ENCODE peak calls at places on chromosomes 7 and 10, in six cellular contexts. Q is A549, Y is HepG2, J is GM12878, C is K562, T is upper lobe of left lung. M is an unnamed sample. For H3K9me3, the result is how much of the 10 kb centered on the place peaks cover.

GRCh38 chr7:98324782-98325181 is 43.3 kb downstream of the BRI3 start:
- ATAC-seq in J (no peak), C (no peak), Q (no peak), Y (no peak), T (no peak), M (no peak)

GRCh38 chr7:106313456-106313891 is 28.7 kb upstream of the NAMPT start:
- ATAC-seq in Y (no peak), J (peak), T (no peak), Q (peak), C (no peak), M (no peak)

GRCh38 chr10:6173203-6173602 is 29.5 kb upstream of the PFKFB3 start:
- ATAC-seq in J (peak), C (peak), Q (peak), T (no peak), Y (peak), M (no peak)

GRCh38 chr7:148921189-148921588 is 37.1 kb upstream of the EZH2 start:
- ATAC-seq in J (no peak), Q (peak), Y (no peak), C (no peak), T (no peak), M (no peak)

GRCh38 chr10:18158698-18159342 is 18.6 kb downstream of the CACNB2 start:
- ATAC-seq in J (no peak), Q (no peak), C (no peak), T (no peak), Y (no peak), M (peak)

GRCh38 chr10:17883621-17884020 is 68.1 kb upstream of the SLC39A12 start:
- ATAC-seq in C (no peak), J (no peak), T (no peak), Y (no peak), Q (no peak), M (no peak)

GRCh38 chr10:10976652-10977051 is 41.0 kb upstream of the CELF2 start:
- ATAC-seq in Q (no peak), Y (no peak), C (no peak), J (no peak), T (no peak), M (no peak)

GRCh38 chr10:21349912-21350286 is 175.6 kb downstream of the SKIDA1 start:
- ATAC-seq in T (no peak), Y (no peak), Q (peak), J (no peak), C (no peak), M (no peak)

GRCh38 chr7:74579800-74580685 is 77.5 kb upstream of the GTF2I start:
- ATAC-seq in Q (peak), Y (peak), T (peak), C (no peak), J (no peak), M (peak)

GRCh38 chr10:27844223-27844622 is 98.6 kb upstream of the MKX start:
- ATAC-seq in J (no peak), T (no peak), Q (no peak), Y (no peak), C (no peak), M (peak)

GRCh38 chr10:21746118-21746517 is 212.1 kb downstream of the MLLT10 start:
- ATAC-seq in Q (no peak), T (no peak), J (no peak), Y (no peak), C (peak), M (no peak)

GRCh38 chr10:99621454-99622246 is 1.4 kb upstream of the SLC25A28 start:
- ATAC-seq in Q (peak), T (no peak), Y (no peak), J (no peak), C (no peak), M (peak)

GRCh38 chr7:98289333-98289875 is 7.9 kb downstream of the BRI3 start:
- ATAC-seq in J (no peak), Q (no peak), C (peak), Y (no peak), T (no peak), M (no peak)

GRCh38 chr7:42105541-42106349 is 131.3 kb downstream of the GLI3 start:
- ATAC-seq in C (no peak), T (no peak), Q (no peak), J (no peak), Y (no peak), M (peak)

GRCh38 chr7:96410440-96410839 is 88.5 kb upstream of the SLC25A13 start:
- ATAC-seq in J (no peak), Q (no peak), T (no peak), Y (no peak), C (no peak), M (no peak)

GRCh38 chr10:89574348-89574747 is 39.0 kb upstream of the SLC16A12 start:
- ATAC-seq in J (no peak), Q (no peak), C (no peak), Y (no peak), T (no peak), M (no peak)

GRCh38 chr10:48478469-48478868 is 126.4 kb downstream of the ARHGAP22 start:
- ATAC-seq in Y (no peak), J (no peak), T (no peak), Q (no peak), C (no peak), M (no peak)

GRCh38 chr7:77276120-77276519 is 76.5 kb upstream of the FGL2 start:
- ATAC-seq in C (no peak), Q (no peak), T (no peak), Y (no peak), J (no peak), M (no peak)
- H3K9me3 ChIP-seq in C (under half), Q (under half), T (under half), Y (under half), J (under half), M (under half)

GRCh38 chr10:75401569-75402485 is at the start of gene ZNF503:
- ATAC-seq in C (peak), Q (peak), Y (peak), T (peak), J (peak), M (peak)
- TF ChIP-seq POLR2A in C (no peak), Q (peak), Y (no peak), T (peak), J (peak), M (peak)

DNA sequence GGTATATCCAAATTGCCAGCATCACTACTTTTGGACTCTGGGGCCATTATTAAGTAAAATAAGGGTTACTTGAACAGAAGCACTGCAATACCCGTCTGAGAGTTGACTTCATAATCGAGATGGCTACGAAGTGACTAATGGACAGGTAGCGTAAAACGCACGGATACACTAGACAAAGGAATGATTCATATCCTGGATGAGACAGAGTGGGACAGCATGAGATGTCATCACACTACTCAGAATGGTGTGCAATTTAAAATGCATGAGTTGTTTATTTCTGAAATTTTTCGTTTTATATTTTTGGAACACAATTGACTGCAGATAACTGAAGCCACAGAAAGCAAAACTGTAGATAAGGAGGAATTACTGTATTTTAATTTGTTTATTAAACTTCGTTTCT is 421.5 kb upstream of the LRGUK start:
- ATAC-seq in Q (peak), T (no peak), Y (no peak), C (no peak), J (no peak), M (no peak)
- TF ChIP-seq EP300 in Q (no peak), T (no peak), Y (no peak), C (no peak), J (no peak), M (no peak)

GRCh38 chr7:159229683-159230475 is 85.2 kb upstream of the VIPR2 start:
- ATAC-seq in C (no peak), J (no peak), T (no peak), Y (peak), Q (no peak), M (no peak)
- H3K9me3 ChIP-seq in C (under half), J (under half), T (under half), Y (under half), Q (under half), M (under half)

DNA sequence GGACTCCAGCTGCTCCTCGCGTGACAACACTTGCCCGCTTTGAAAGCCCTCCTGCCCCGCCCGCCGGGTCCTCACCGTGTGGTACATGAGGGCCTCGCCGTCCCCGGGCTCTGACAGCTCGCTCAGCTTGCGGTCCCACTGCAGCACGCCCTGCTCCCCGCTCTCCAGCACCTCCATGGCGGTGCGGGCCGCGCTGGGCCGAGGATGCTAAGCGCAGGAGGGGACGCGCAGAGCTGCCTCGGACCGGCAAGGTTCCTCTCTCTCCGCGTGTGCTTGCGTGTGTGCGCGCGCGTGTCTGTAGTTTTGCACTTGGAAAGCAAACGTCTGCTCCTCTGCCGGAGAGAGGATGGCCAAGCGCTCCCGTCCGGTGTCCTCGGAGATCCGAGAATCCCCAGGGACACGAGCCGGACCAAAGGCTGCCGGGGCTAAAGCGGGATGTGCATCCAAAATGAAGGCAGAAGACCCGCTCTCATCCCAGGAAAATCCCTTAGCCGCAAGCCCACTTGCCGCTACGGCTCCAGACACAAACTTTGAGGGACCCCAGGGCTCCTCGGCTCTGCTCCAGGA is at the start of gene CREB3L2:
- ATAC-seq in Q (peak), J (peak), Y (peak), C (peak), T (peak), M (peak)
- TF ChIP-seq POLR2A in Q (peak), J (peak), Y (peak), C (peak), T (peak), M (peak)

GRCh38 chr10:78547397-78547796 is 513.7 kb downstream of the RPS24 start:
- ATAC-seq in C (no peak), Q (no peak), T (no peak), J (no peak), Y (no peak), M (no peak)

GRCh38 chr10:78549536-78549935 is 515.9 kb downstream of the RPS24 start:
- ATAC-seq in Q (no peak), J (no peak), C (no peak), Y (no peak), T (no peak), M (no peak)

GRCh38 chr10:78550090-78550489 is 516.4 kb downstream of the RPS24 start:
- ATAC-seq in Q (no peak), Y (no peak), C (no peak), T (no peak), J (no peak), M (no peak)

GRCh38 chr10:78547905-78548304 is 514.2 kb downstream of the RPS24 start:
- ATAC-seq in C (no peak), J (no peak), Y (no peak), Q (no peak), T (no peak), M (no peak)

DNA sequence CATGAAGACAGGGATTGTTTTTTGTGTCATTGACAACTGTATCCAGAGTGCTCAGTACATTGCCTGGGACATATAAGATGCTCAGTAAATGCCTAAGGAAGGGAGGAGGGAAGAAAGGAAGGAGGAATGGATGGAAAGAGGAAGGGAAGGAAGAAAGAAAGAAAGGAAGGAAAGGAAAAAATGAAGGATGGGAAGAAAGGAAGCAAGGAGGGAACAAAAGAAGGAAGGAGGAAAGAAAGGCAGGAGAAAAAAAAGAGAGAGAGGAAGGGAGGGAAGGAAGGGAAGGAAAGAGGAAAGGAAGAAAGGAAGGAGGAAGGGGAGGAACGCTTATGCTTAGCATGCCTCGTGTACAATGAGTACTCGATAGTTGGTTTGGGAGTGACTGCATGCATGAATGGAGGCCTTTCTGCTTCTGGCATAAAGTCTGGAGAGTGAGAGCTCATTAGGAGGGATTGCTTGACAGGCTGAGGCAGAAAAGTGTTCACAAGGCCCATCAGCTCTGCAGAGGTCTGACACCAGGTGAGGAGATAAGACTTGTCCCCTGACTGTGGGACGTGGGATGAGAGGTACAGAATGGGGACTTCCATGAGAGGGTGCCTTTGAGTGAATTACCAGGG is 514.8 kb downstream of the RPS24 start:
- ATAC-seq in C (no peak), J (no peak), T (no peak), Y (no peak), Q (no peak), M (no peak)
- TF ChIP-seq EP300 in C (no peak), J (no peak), T (no peak), Y (no peak), Q (no peak), M (no peak)

DNA sequence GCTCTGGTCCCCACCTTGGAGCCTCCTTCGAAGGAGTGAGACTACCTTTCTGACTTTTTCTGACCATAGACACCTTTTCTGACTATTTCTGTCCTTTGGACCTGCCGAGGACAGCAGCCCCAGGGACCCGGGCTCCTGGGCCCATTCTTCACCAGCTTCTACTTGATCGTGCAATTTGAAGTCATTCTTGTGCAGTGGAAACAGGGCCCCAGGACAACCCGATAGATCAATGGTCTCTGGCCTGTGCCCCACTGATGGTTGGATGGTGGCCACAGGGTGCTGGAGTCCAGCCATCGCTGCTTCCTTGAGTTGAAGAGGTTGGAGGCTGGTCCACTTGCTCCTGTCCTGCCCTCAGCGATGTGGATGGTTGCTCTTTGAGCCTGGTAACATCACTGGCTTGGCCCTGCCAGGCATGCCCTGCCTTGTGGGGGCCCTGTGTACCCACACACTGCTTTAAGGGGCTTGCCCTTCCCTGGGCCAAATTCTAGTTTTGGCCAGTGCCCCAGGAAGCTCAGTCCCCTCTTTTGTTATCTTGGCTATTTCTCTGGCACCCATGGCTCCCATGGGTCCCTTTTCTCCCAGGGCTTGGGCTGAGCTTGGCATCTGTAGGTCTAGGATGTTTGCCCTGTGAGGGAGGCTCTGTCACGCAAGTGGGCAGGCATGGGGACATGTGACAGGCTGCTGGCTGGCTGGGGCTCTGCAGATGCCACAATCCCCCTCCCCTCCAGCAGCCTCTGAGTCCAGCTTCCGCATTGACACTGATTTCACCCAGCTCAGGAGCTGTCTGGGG is 375.6 kb upstream of the NUPR2 start:
- ATAC-seq in C (no peak), J (no peak), Q (no peak), Y (no peak), T (no peak), M (no peak)
- H3K9me3 ChIP-seq in C (under half), J (under half), Q (under half), Y (half or more), T (under half), M (half or more)

GRCh38 chr7:139060838-139061237 is 25.0 kb upstream of the ZC3HAV1L start:
- ATAC-seq in Y (no peak), J (no peak), T (no peak), C (no peak), Q (no peak), M (no peak)

GRCh38 chr7:139068543-139069399 is 32.9 kb upstream of the ZC3HAV1L start:
- ATAC-seq in T (no peak), C (peak), Q (peak), J (no peak), Y (peak), M (no peak)

GRCh38 chr7:139066315-139066714 is 30.5 kb upstream of the ZC3HAV1L start:
- ATAC-seq in T (no peak), J (no peak), Y (no peak), C (no peak), Q (no peak), M (no peak)

GRCh38 chr7:139061416-139061815 is 25.6 kb upstream of the ZC3HAV1L start:
- ATAC-seq in Q (no peak), J (no peak), T (no peak), C (no peak), Y (no peak), M (no peak)

DNA sequence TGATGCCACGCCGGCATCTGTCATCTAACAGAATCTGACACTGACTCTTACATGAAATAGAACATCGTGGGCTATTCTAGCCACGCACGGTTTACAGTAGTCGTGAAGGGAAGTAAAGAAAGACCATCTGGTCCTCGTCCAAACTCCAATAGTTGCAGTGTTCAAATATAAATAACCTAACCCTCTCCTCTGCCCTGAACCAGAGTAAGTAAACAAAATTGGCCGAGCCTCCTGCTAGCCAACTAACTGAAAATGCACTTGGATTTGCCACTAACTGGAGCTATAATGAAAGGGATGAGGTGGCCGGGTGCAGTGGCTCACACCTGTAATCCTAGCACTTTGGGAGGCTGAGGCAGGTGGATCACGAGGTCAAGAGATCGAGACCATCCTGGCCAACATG is 29.5 kb upstream of the ZC3HAV1L start:
- ATAC-seq in C (no peak), Y (no peak), T (no peak), J (no peak), Q (no peak), M (no peak)
- TF ChIP-seq POLR2A in C (peak), Y (no peak), T (no peak), J (no peak), Q (no peak), M (no peak)